ENCODE peak calls at places on chromosomes 11 and 22, in five cellular contexts. S is NCI-H1092 treated with DMSO at 0.1 percent for 48 hours, N is hepatic stellate cell, R is activated gamma-delta T cell treated with Interleukin-2 at 50 U/mL for 16 hours, H is activated T-cell treated with anti-CD3 and anti-CD28 coated beads for 1 hour. V is an unnamed sample.

GRCh38 chr22:40556641-40557040 is 79.9 kb downstream of the MRTFA start:
- DNase-seq in R (no peak), S (no peak), H (no peak), N (no peak), V (no peak)

GRCh38 chr11:15072551-15073143 is 746 bp upstream of the CALCB start:
- DNase-seq in N (no peak), S (no peak), H (no peak), R (no peak), V (no peak)

GRCh38 chr11:10605941-10606381 is 37.5 kb upstream of the LYVE1 start:
- DNase-seq in R (no peak), H (no peak), N (peak), S (no peak), V (peak)

GRCh38 chr11:67636962-67637361 is 2.6 kb downstream of the TBX10 start:
- DNase-seq in S (no peak), N (no peak), H (no peak), R (no peak), V (no peak)

GRCh38 chr11:128375941-128376340 is 211.4 kb downstream of the ETS1 start:
- DNase-seq in S (no peak), N (no peak), R (no peak), H (no peak), V (no peak)

GRCh38 chr11:57480409-57481137 is 20.2 kb downstream of the RTN4RL2 start:
- DNase-seq in N (peak), S (peak), H (peak), R (peak), V (peak)

GRCh38 chr11:84408946-84409411 is 1122.8 kb upstream of the CCDC90B start:
- DNase-seq in S (no peak), H (no peak), R (no peak), N (no peak), V (no peak)

GRCh38 chr22:39462443-39463147 is 5.8 kb downstream of the MGAT3 start:
- DNase-seq in H (no peak), R (no peak), S (no peak), N (no peak), V (peak)

GRCh38 chr11:14620027-14620511 is 23.5 kb upstream of the PDE3B start:
- DNase-seq in N (no peak), S (no peak), H (no peak), R (no peak), V (no peak)

GRCh38 chr22:25747245-25747944 is 5.4 kb downstream of the MYO18B start:
- DNase-seq in N (peak), S (no peak), H (no peak), R (no peak), V (peak)

GRCh38 chr11:72673284-72673942 is 809 bp downstream of the PDE2A start:
- DNase-seq in R (no peak), S (no peak), H (no peak), N (no peak), V (no peak)

GRCh38 chr22:32536352-32536751 is 61.7 kb downstream of the FBXO7 start:
- DNase-seq in H (no peak), S (no peak), N (no peak), R (no peak), V (no peak)